ENCODE peak calls at places on chromosome 16, in ten cellular contexts. One of them, this sample, is unnamed.

GRCh38 chr16:75376475-75376907 is 56.8 kb downstream of the CFDP1 start:
- DNase-seq in germinal center: no peak
- DNase-seq in mammary epithelial cell: peak
- DNase-seq in T-helper 1 cell: no peak
- DNase-seq in osteocyte: no peak
- DNase-seq in CD4-positive, CD25-positive, alpha-beta regulatory T cell: no peak
- DNase-seq in stimulated activated CD8-positive, alpha-beta memory T cell treated with anti-CD3 and anti-CD28 coated beads, Interleukin-15, amount 100 ng/mL, for 24 hours: no peak
- DNase-seq in ELR: no peak
- DNase-seq in anterior cingulate cortex: no peak
- DNase-seq in NCI-H187: no peak
- DNase-seq in this sample: no peak

GRCh38 chr16:88013091-88013609 is 61.9 kb downstream of the BANP start:
- DNase-seq in germinal center: no peak
- DNase-seq in mammary epithelial cell: no peak
- DNase-seq in T-helper 1 cell: no peak
- DNase-seq in osteocyte: no peak
- DNase-seq in CD4-positive, CD25-positive, alpha-beta regulatory T cell: no peak
- DNase-seq in stimulated activated CD8-positive, alpha-beta memory T cell treated with anti-CD3 and anti-CD28 coated beads, Interleukin-15, amount 100 ng/mL, for 24 hours: no peak
- DNase-seq in ELR: no peak
- DNase-seq in anterior cingulate cortex: no peak
- DNase-seq in NCI-H187: no peak
- DNase-seq in this sample: peak

GRCh38 chr16:89478576-89479221 is 11.7 kb downstream of the ANKRD11 start:
- DNase-seq in germinal center: no peak
- DNase-seq in mammary epithelial cell: peak
- DNase-seq in T-helper 1 cell: no peak
- DNase-seq in osteocyte: no peak
- DNase-seq in CD4-positive, CD25-positive, alpha-beta regulatory T cell: no peak
- DNase-seq in stimulated activated CD8-positive, alpha-beta memory T cell treated with anti-CD3 and anti-CD28 coated beads, Interleukin-15, amount 100 ng/mL, for 24 hours: no peak
- DNase-seq in ELR: peak
- DNase-seq in anterior cingulate cortex: no peak
- DNase-seq in NCI-H187: no peak
- DNase-seq in this sample: no peak

GRCh38 chr16:3582276-3583165 is 5.3 kb upstream of the NLRC3 start:
- DNase-seq in germinal center: no peak
- DNase-seq in mammary epithelial cell: no peak
- DNase-seq in T-helper 1 cell: no peak
- DNase-seq in osteocyte: no peak
- DNase-seq in CD4-positive, CD25-positive, alpha-beta regulatory T cell: no peak
- DNase-seq in stimulated activated CD8-positive, alpha-beta memory T cell treated with anti-CD3 and anti-CD28 coated beads, Interleukin-15, amount 100 ng/mL, for 24 hours: no peak
- DNase-seq in ELR: no peak
- DNase-seq in anterior cingulate cortex: no peak
- DNase-seq in NCI-H187: no peak
- DNase-seq in this sample: no peak

GRCh38 chr16:5200123-5200522 is 102.5 kb upstream of the EEF2KMT start:
- DNase-seq in germinal center: no peak
- DNase-seq in mammary epithelial cell: no peak
- DNase-seq in T-helper 1 cell: no peak
- DNase-seq in osteocyte: no peak
- DNase-seq in CD4-positive, CD25-positive, alpha-beta regulatory T cell: no peak
- DNase-seq in stimulated activated CD8-positive, alpha-beta memory T cell treated with anti-CD3 and anti-CD28 coated beads, Interleukin-15, amount 100 ng/mL, for 24 hours: no peak
- DNase-seq in ELR: no peak
- DNase-seq in anterior cingulate cortex: no peak
- DNase-seq in NCI-H187: no peak
- DNase-seq in this sample: no peak

GRCh38 chr16:87350681-87351319 is 32.8 kb downstream of the FBXO31 start:
- DNase-seq in germinal center: no peak
- DNase-seq in mammary epithelial cell: no peak
- DNase-seq in T-helper 1 cell: no peak
- DNase-seq in osteocyte: no peak
- DNase-seq in CD4-positive, CD25-positive, alpha-beta regulatory T cell: no peak
- DNase-seq in stimulated activated CD8-positive, alpha-beta memory T cell treated with anti-CD3 and anti-CD28 coated beads, Interleukin-15, amount 100 ng/mL, for 24 hours: no peak
- DNase-seq in ELR: peak
- DNase-seq in anterior cingulate cortex: peak
- DNase-seq in NCI-H187: no peak
- DNase-seq in this sample: no peak

GRCh38 chr16:86120201-86120981 is 221.4 kb downstream of the IRF8 start:
- DNase-seq in germinal center: no peak
- DNase-seq in mammary epithelial cell: no peak
- DNase-seq in T-helper 1 cell: no peak
- DNase-seq in osteocyte: peak
- DNase-seq in CD4-positive, CD25-positive, alpha-beta regulatory T cell: no peak
- DNase-seq in stimulated activated CD8-positive, alpha-beta memory T cell treated with anti-CD3 and anti-CD28 coated beads, Interleukin-15, amount 100 ng/mL, for 24 hours: no peak
- DNase-seq in ELR: peak
- DNase-seq in anterior cingulate cortex: no peak
- DNase-seq in NCI-H187: no peak
- DNase-seq in this sample: peak

GRCh38 chr16:73510852-73511251 is 462.9 kb upstream of the ZFHX3 start:
- DNase-seq in germinal center: no peak
- DNase-seq in mammary epithelial cell: no peak
- DNase-seq in T-helper 1 cell: no peak
- DNase-seq in osteocyte: no peak
- DNase-seq in CD4-positive, CD25-positive, alpha-beta regulatory T cell: no peak
- DNase-seq in stimulated activated CD8-positive, alpha-beta memory T cell treated with anti-CD3 and anti-CD28 coated beads, Interleukin-15, amount 100 ng/mL, for 24 hours: no peak
- DNase-seq in ELR: no peak
- DNase-seq in anterior cingulate cortex: no peak
- DNase-seq in NCI-H187: no peak
- DNase-seq in this sample: no peak

GRCh38 chr16:23595246-23595950 is 718 bp downstream of the NDUFAB1 start:
- DNase-seq in germinal center: no peak
- DNase-seq in mammary epithelial cell: no peak
- DNase-seq in T-helper 1 cell: peak
- DNase-seq in osteocyte: no peak
- DNase-seq in CD4-positive, CD25-positive, alpha-beta regulatory T cell: no peak
- DNase-seq in stimulated activated CD8-positive, alpha-beta memory T cell treated with anti-CD3 and anti-CD28 coated beads, Interleukin-15, amount 100 ng/mL, for 24 hours: no peak
- DNase-seq in ELR: peak
- DNase-seq in anterior cingulate cortex: no peak
- DNase-seq in NCI-H187: no peak
- DNase-seq in this sample: no peak

GRCh38 chr16:84501077-84501735 is 3.3 kb downstream of the MEAK7 start:
- DNase-seq in germinal center: no peak
- DNase-seq in mammary epithelial cell: peak
- DNase-seq in T-helper 1 cell: no peak
- DNase-seq in osteocyte: no peak
- DNase-seq in CD4-positive, CD25-positive, alpha-beta regulatory T cell: no peak
- DNase-seq in stimulated activated CD8-positive, alpha-beta memory T cell treated with anti-CD3 and anti-CD28 coated beads, Interleukin-15, amount 100 ng/mL, for 24 hours: no peak
- DNase-seq in ELR: peak
- DNase-seq in anterior cingulate cortex: no peak
- DNase-seq in NCI-H187: no peak
- DNase-seq in this sample: peak

GRCh38 chr16:70685061-70685937 is 554 bp downstream of the MTSS2 start:
- DNase-seq in germinal center: no peak
- DNase-seq in mammary epithelial cell: no peak
- DNase-seq in T-helper 1 cell: no peak
- DNase-seq in osteocyte: no peak
- DNase-seq in CD4-positive, CD25-positive, alpha-beta regulatory T cell: no peak
- DNase-seq in stimulated activated CD8-positive, alpha-beta memory T cell treated with anti-CD3 and anti-CD28 coated beads, Interleukin-15, amount 100 ng/mL, for 24 hours: no peak
- DNase-seq in ELR: peak
- DNase-seq in anterior cingulate cortex: no peak
- DNase-seq in NCI-H187: no peak
- DNase-seq in this sample: no peak

GRCh38 chr16:56930516-56931252 is 1.3 kb upstream of the HERPUD1 start:
- DNase-seq in germinal center: no peak
- DNase-seq in mammary epithelial cell: no peak
- DNase-seq in T-helper 1 cell: no peak
- DNase-seq in osteocyte: no peak
- DNase-seq in CD4-positive, CD25-positive, alpha-beta regulatory T cell: no peak
- DNase-seq in stimulated activated CD8-positive, alpha-beta memory T cell treated with anti-CD3 and anti-CD28 coated beads, Interleukin-15, amount 100 ng/mL, for 24 hours: no peak
- DNase-seq in ELR: no peak
- DNase-seq in anterior cingulate cortex: no peak
- DNase-seq in NCI-H187: peak
- DNase-seq in this sample: peak

GRCh38 chr16:53504665-53505064 is 1.7 kb upstream of the AKTIP start:
- DNase-seq in germinal center: no peak
- DNase-seq in mammary epithelial cell: peak
- DNase-seq in T-helper 1 cell: no peak
- DNase-seq in osteocyte: no peak
- DNase-seq in CD4-positive, CD25-positive, alpha-beta regulatory T cell: no peak
- DNase-seq in stimulated activated CD8-positive, alpha-beta memory T cell treated with anti-CD3 and anti-CD28 coated beads, Interleukin-15, amount 100 ng/mL, for 24 hours: no peak
- DNase-seq in ELR: peak
- DNase-seq in anterior cingulate cortex: no peak
- DNase-seq in NCI-H187: no peak
- DNase-seq in this sample: no peak

GRCh38 chr16:2835638-2836493 is 5.8 kb downstream of the ZG16B start:
- DNase-seq in germinal center: no peak
- DNase-seq in mammary epithelial cell: peak
- DNase-seq in T-helper 1 cell: no peak
- DNase-seq in osteocyte: no peak
- DNase-seq in CD4-positive, CD25-positive, alpha-beta regulatory T cell: no peak
- DNase-seq in stimulated activated CD8-positive, alpha-beta memory T cell treated with anti-CD3 and anti-CD28 coated beads, Interleukin-15, amount 100 ng/mL, for 24 hours: no peak
- DNase-seq in ELR: peak
- DNase-seq in anterior cingulate cortex: peak
- DNase-seq in NCI-H187: no peak
- DNase-seq in this sample: no peak

GRCh38 chr16:4660454-4661007 is 32.8 kb upstream of the NUDT16L1 start:
- DNase-seq in germinal center: no peak
- DNase-seq in mammary epithelial cell: peak
- DNase-seq in T-helper 1 cell: peak
- DNase-seq in osteocyte: no peak
- DNase-seq in CD4-positive, CD25-positive, alpha-beta regulatory T cell: no peak
- DNase-seq in stimulated activated CD8-positive, alpha-beta memory T cell treated with anti-CD3 and anti-CD28 coated beads, Interleukin-15, amount 100 ng/mL, for 24 hours: peak
- DNase-seq in ELR: peak
- DNase-seq in anterior cingulate cortex: peak
- DNase-seq in NCI-H187: no peak
- DNase-seq in this sample: no peak

GRCh38 chr16:50685456-50686058 is 4.4 kb upstream of the SNX20 start:
- DNase-seq in germinal center: no peak
- DNase-seq in mammary epithelial cell: no peak
- DNase-seq in T-helper 1 cell: no peak
- DNase-seq in osteocyte: no peak
- DNase-seq in CD4-positive, CD25-positive, alpha-beta regulatory T cell: no peak
- DNase-seq in stimulated activated CD8-positive, alpha-beta memory T cell treated with anti-CD3 and anti-CD28 coated beads, Interleukin-15, amount 100 ng/mL, for 24 hours: no peak
- DNase-seq in ELR: no peak
- DNase-seq in anterior cingulate cortex: no peak
- DNase-seq in NCI-H187: no peak
- DNase-seq in this sample: no peak

GRCh38 chr16:4378202-4378666 is 6.6 kb downstream of the VASN start:
- DNase-seq in germinal center: no peak
- DNase-seq in mammary epithelial cell: no peak
- DNase-seq in T-helper 1 cell: no peak
- DNase-seq in osteocyte: no peak
- DNase-seq in CD4-positive, CD25-positive, alpha-beta regulatory T cell: no peak
- DNase-seq in stimulated activated CD8-positive, alpha-beta memory T cell treated with anti-CD3 and anti-CD28 coated beads, Interleukin-15, amount 100 ng/mL, for 24 hours: no peak
- DNase-seq in ELR: peak
- DNase-seq in anterior cingulate cortex: no peak
- DNase-seq in NCI-H187: no peak
- DNase-seq in this sample: no peak

GRCh38 chr16:27511657-27512056 is 38.1 kb downstream of the GTF3C1 start:
- DNase-seq in germinal center: no peak
- DNase-seq in mammary epithelial cell: no peak
- DNase-seq in T-helper 1 cell: no peak
- DNase-seq in osteocyte: no peak
- DNase-seq in CD4-positive, CD25-positive, alpha-beta regulatory T cell: no peak
- DNase-seq in stimulated activated CD8-positive, alpha-beta memory T cell treated with anti-CD3 and anti-CD28 coated beads, Interleukin-15, amount 100 ng/mL, for 24 hours: no peak
- DNase-seq in ELR: no peak
- DNase-seq in anterior cingulate cortex: peak
- DNase-seq in NCI-H187: no peak
- DNase-seq in this sample: no peak

GRCh38 chr16:90019543-90020259 is 445 bp upstream of the DBNDD1 start:
- DNase-seq in germinal center: peak
- DNase-seq in mammary epithelial cell: no peak
- DNase-seq in T-helper 1 cell: no peak
- DNase-seq in osteocyte: no peak
- DNase-seq in CD4-positive, CD25-positive, alpha-beta regulatory T cell: no peak
- DNase-seq in stimulated activated CD8-positive, alpha-beta memory T cell treated with anti-CD3 and anti-CD28 coated beads, Interleukin-15, amount 100 ng/mL, for 24 hours: no peak
- DNase-seq in ELR: peak
- DNase-seq in anterior cingulate cortex: no peak
- DNase-seq in NCI-H187: peak
- DNase-seq in this sample: no peak

GRCh38 chr16:71927383-71927782 is 32.1 kb downstream of the IST1 start:
- DNase-seq in germinal center: no peak
- DNase-seq in mammary epithelial cell: peak
- DNase-seq in T-helper 1 cell: no peak
- DNase-seq in osteocyte: no peak
- DNase-seq in CD4-positive, CD25-positive, alpha-beta regulatory T cell: no peak
- DNase-seq in stimulated activated CD8-positive, alpha-beta memory T cell treated with anti-CD3 and anti-CD28 coated beads, Interleukin-15, amount 100 ng/mL, for 24 hours: no peak
- DNase-seq in ELR: peak
- DNase-seq in anterior cingulate cortex: no peak
- DNase-seq in NCI-H187: no peak
- DNase-seq in this sample: peak